ENCODE peak calls at places on chromosomes 11 and 22, in four cellular contexts. B is K562, A is H1, S is GM12878. Q is an unnamed sample.

GRCh38 chr11:134412508-134413333 is 679 bp upstream of the B3GAT1 start:
- DNase-seq in B (no peak), A (peak), S (no peak), Q (no peak)

GRCh38 chr11:80163011-80163410 is 722.2 kb upstream of the TENM4 start:
- DNase-seq in B (no peak), A (no peak), S (no peak), Q (no peak)

GRCh38 chr11:114785820-114786219 is 107.5 kb downstream of the NXPE2 start:
- DNase-seq in B (no peak), A (no peak), S (no peak), Q (no peak)

GRCh38 chr22:48736593-48737460 is 1090.8 kb downstream of the BRD1 start:
- DNase-seq in B (no peak), A (no peak), S (no peak), Q (no peak)

GRCh38 chr11:113018913-113019312 is 57.7 kb downstream of the NCAM1 start:
- DNase-seq in B (no peak), A (no peak), S (no peak), Q (no peak)

GRCh38 chr22:33557836-33558235 is 362.4 kb downstream of the LARGE1 start:
- DNase-seq in B (no peak), A (no peak), S (no peak), Q (no peak)

GRCh38 chr11:57460017-57460755 is at the start of gene RTN4RL2:
- DNase-seq in B (peak), A (peak), S (no peak), Q (peak)

GRCh38 chr22:40055143-40055926 is 60.6 kb downstream of the FAM83F start:
- DNase-seq in B (peak), A (no peak), S (peak), Q (no peak)

GRCh38 chr11:130606781-130607511 is 158.5 kb downstream of the ADAMTS15 start:
- DNase-seq in B (no peak), A (no peak), S (no peak), Q (no peak)

GRCh38 chr11:83024270-83024854 is 47.3 kb downstream of the RAB30 start:
- DNase-seq in B (no peak), A (no peak), S (no peak), Q (no peak)

GRCh38 chr11:122391049-122391448 is 264.5 kb upstream of the UBASH3B start:
- DNase-seq in B (no peak), A (no peak), S (no peak), Q (no peak)
- TF ChIP-seq USF2 in B (no peak), A (no peak), S (no peak), Q (no peak)

GRCh38 chr11:77183421-77183984 is 55.5 kb downstream of the MYO7A start:
- DNase-seq in B (no peak), A (no peak), S (no peak), Q (no peak)

GRCh38 chr11:77181226-77181625 is 53.2 kb downstream of the MYO7A start:
- DNase-seq in B (no peak), A (no peak), S (no peak), Q (no peak)

GRCh38 chr11:77181799-77182541 is 53.9 kb downstream of the MYO7A start:
- DNase-seq in B (no peak), A (no peak), S (no peak), Q (no peak)

GRCh38 chr11:77184136-77184860 is 56.3 kb downstream of the MYO7A start:
- DNase-seq in B (no peak), A (no peak), S (no peak), Q (no peak)

GRCh38 chr11:77182542-77183420 is 54.7 kb downstream of the MYO7A start:
- DNase-seq in B (no peak), A (no peak), S (no peak), Q (no peak)
- TF ChIP-seq SRF in B (no peak), A (no peak), S (no peak), Q (no peak)

DNA sequence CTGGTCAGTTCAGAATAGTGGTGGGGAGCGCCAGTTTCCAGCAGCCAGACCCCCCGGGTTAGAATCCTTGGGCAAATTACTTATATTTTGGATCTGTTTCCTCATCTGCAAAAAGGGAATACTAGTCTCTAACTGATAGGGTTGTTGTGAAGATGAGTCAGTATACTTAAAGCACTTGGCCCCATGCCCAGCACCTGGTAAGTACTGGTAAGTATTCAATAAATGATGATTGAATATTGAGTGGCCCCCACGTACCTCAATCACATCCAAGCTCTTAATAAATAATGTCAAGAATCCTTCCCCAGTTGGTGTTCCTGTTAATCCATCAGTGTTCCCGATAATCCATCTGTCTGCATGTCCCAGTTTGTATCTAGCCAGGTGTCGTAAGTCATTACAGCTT is 12.1 kb downstream of the ACP2 start:
- DNase-seq in B (no peak), A (no peak), S (no peak), Q (no peak)
- TF ChIP-seq USF2 in B (no peak), A (no peak), S (no peak), Q (no peak)

GRCh38 chr11:8922691-8923090 is 10.1 kb downstream of the C11orf16 start:
- DNase-seq in B (no peak), A (no peak), S (no peak), Q (no peak)
- TF ChIP-seq SRF in B (no peak), A (no peak), S (no peak), Q (no peak)